ENCODE peak calls at places on chromosomes 4 and X, in nine cellular contexts. W is mucosa of descending colon, S is OCI-LY7, U is colonic mucosa, O is brain microvascular endothelial cell, P is cardiac fibroblast, C is Peyer's patch, H is tibial nerve, Y is cardiac muscle cell. G is an unnamed sample.

GRCh38 chr4:153603258-153603657 is 80.8 kb upstream of the TLR2 start:
- DNase-seq in W (no peak), S (no peak), U (no peak), O (no peak), P (no peak), C (no peak), H (no peak), Y (no peak), G (no peak)

GRCh38 chr4:8286719-8287355 is 17.3 kb downstream of the HTRA3 start:
- DNase-seq in W (no peak), S (no peak), U (no peak), O (no peak), P (no peak), C (no peak), H (no peak), Y (no peak), G (no peak)

GRCh38 chr4:109177411-109177810 is 125.0 kb downstream of the COL25A1 start:
- DNase-seq in W (no peak), S (no peak), U (no peak), O (no peak), P (no peak), C (no peak), H (no peak), Y (no peak), G (no peak)

GRCh38 chr4:6296026-6296425 is 26.4 kb downstream of the WFS1 start:
- DNase-seq in W (no peak), S (no peak), U (no peak), O (no peak), P (no peak), C (no peak), H (no peak), Y (no peak), G (no peak)

GRCh38 chr4:94892051-94892450 is 134.3 kb downstream of the BMPR1B start:
- DNase-seq in W (no peak), S (no peak), U (no peak), O (peak), P (no peak), C (no peak), H (no peak), Y (no peak), G (no peak)

GRCh38 chrX:35150642-35151239 is 208.1 kb downstream of the FAM47B start:
- DNase-seq in W (no peak), S (no peak), U (no peak), O (no peak), P (no peak), C (no peak), H (no peak), Y (no peak), G (no peak)

GRCh38 chr4:6929735-6930464 is 20.3 kb downstream of the TBC1D14 start:
- DNase-seq in W (peak), S (no peak), U (peak), O (no peak), P (no peak), C (no peak), H (no peak), Y (no peak), G (no peak)

GRCh38 chr4:122764071-122764807 is 31.7 kb downstream of the BBS12 start:
- DNase-seq in W (no peak), S (no peak), U (no peak), O (no peak), P (peak), C (no peak), H (no peak), Y (no peak), G (no peak)

GRCh38 chrX:15269120-15269519 is 763 bp downstream of the ASB9 start:
- DNase-seq in W (no peak), S (no peak), U (no peak), O (no peak), P (no peak), C (no peak), H (no peak), Y (no peak), G (no peak)

GRCh38 chr4:149296503-149296902 is 519.1 kb downstream of the IQCM start:
- DNase-seq in W (no peak), S (no peak), U (no peak), O (no peak), P (peak), C (no peak), H (no peak), Y (peak), G (peak)

GRCh38 chrX:77431227-77431626 is 16.0 kb upstream of the FGF16 start:
- DNase-seq in W (peak), S (peak), U (no peak), O (no peak), P (peak), C (no peak), H (no peak), Y (no peak), G (peak)

GRCh38 chrX:21675931-21676330 is 17.8 kb upstream of the KLHL34 start:
- DNase-seq in W (no peak), S (no peak), U (no peak), O (no peak), P (no peak), C (no peak), H (no peak), Y (no peak), G (peak)

GRCh38 chrX:45775462-45775861 is 574.8 kb upstream of the DIPK2B start:
- DNase-seq in W (no peak), S (no peak), U (no peak), O (no peak), P (peak), C (no peak), H (no peak), Y (no peak), G (peak)

GRCh38 chrX:107827852-107828251 is 2.2 kb downstream of the MID2 start:
- DNase-seq in W (no peak), S (no peak), U (no peak), O (no peak), P (no peak), C (no peak), H (no peak), Y (no peak), G (no peak)

GRCh38 chr4:52852041-52852440 is 10.1 kb upstream of the RASL11B start:
- DNase-seq in W (no peak), S (no peak), U (no peak), O (no peak), P (no peak), C (no peak), H (no peak), Y (no peak), G (no peak)

GRCh38 chr4:100421356-100421978 is 96.4 kb downstream of the EMCN start:
- DNase-seq in W (no peak), S (peak), U (no peak), O (peak), P (peak), C (no peak), H (no peak), Y (peak), G (peak)

GRCh38 chr4:133594246-133595207 is 445.4 kb downstream of the PCDH10 start:
- DNase-seq in W (no peak), S (no peak), U (no peak), O (no peak), P (peak), C (no peak), H (no peak), Y (no peak), G (peak)

GRCh38 chrX:135974279-135974856 is 580 bp upstream of the MMGT1 start:
- DNase-seq in W (peak), S (peak), U (peak), O (no peak), P (peak), C (peak), H (peak), Y (peak), G (peak)

GRCh38 chr4:37609621-37610020 is 76.6 kb downstream of the RELL1 start:
- DNase-seq in W (no peak), S (no peak), U (no peak), O (no peak), P (no peak), C (no peak), H (no peak), Y (no peak), G (no peak)

GRCh38 chr4:81919238-81919637 is 447.5 kb upstream of the RASGEF1B start:
- DNase-seq in W (peak), S (peak), U (no peak), O (peak), P (peak), C (no peak), H (no peak), Y (peak), G (peak)

GRCh38 chr4:21879187-21879586 is 69.4 kb downstream of the KCNIP4 start:
- DNase-seq in W (no peak), S (no peak), U (no peak), O (peak), P (peak), C (no peak), H (no peak), Y (no peak), G (peak)

GRCh38 chrX:9880912-9881311 is 86.2 kb upstream of the CLDN34 start:
- DNase-seq in W (no peak), S (no peak), U (no peak), O (no peak), P (no peak), C (no peak), H (no peak), Y (peak), G (no peak)

GRCh38 chrX:9888953-9889470 is 78.1 kb upstream of the CLDN34 start:
- DNase-seq in W (no peak), S (no peak), U (no peak), O (no peak), P (no peak), C (no peak), H (no peak), Y (no peak), G (no peak)

GRCh38 chrX:9884031-9884779 is 83.0 kb upstream of the CLDN34 start:
- DNase-seq in W (no peak), S (no peak), U (no peak), O (no peak), P (no peak), C (no peak), H (no peak), Y (peak), G (no peak)

GRCh38 chrX:9882669-9883446 is 84.3 kb upstream of the CLDN34 start:
- DNase-seq in W (no peak), S (peak), U (no peak), O (peak), P (peak), C (no peak), H (no peak), Y (peak), G (no peak)

GRCh38 chrX:9885150-9885549 is 82.0 kb upstream of the CLDN34 start:
- DNase-seq in W (peak), S (peak), U (peak), O (peak), P (peak), C (peak), H (no peak), Y (peak), G (peak)
- TF ChIP-seq CTCF in W (no peak), S (peak), U (peak), O (peak), P (peak), C (peak), H (peak), Y (peak), G (peak)

DNA sequence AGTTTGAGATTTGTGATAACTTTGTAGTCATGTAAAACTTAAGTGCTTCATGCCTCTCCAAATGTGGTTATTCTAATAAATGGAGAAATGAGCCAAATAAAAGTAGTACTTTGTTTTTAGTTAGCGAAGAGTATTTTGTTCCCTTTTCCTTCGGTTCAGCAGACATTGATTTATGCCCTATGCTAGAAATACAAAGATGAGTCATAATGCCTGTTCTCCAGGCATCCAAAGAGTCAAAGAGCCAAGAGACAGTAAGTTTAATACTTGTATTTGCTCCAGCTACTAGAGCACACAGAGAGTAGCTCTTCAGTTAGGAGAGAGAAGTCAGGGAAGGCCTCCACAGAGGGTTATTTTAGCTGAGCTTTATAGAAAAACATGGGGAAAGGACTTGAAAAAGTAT is 38.8 kb downstream of the PLAC8 start:
- DNase-seq in W (no peak), S (no peak), U (no peak), O (no peak), P (peak), C (no peak), H (no peak), Y (no peak), G (no peak)
- H3K4me3 ChIP-seq in W (no peak), S (no peak), U (no peak), O (no peak), P (no peak), C (no peak), H (no peak), Y (no peak), G (no peak)

DNA sequence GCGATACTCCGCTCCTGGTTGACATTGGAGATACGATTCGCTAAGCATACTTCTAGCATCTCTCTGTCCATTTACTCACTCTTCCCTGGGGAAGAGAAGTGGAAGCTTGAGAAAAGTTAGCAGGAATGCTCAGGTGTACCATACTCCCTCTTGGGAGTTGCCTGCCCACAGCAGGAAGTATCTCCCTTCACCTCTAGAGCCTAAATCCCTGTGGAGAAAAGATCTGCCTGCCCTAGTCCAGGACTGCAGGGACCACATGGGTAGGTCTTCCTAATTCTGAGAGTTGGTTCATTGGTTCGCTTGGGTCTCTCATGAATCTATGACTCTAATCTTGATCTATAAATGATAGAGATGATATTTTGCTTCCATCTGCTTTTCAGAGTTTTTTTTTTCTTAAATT is 26.3 kb upstream of the MAPK10 start:
- DNase-seq in W (no peak), S (no peak), U (no peak), O (no peak), P (no peak), C (no peak), H (no peak), Y (no peak), G (peak)
- TF ChIP-seq CTCF in W (no peak), S (no peak), U (no peak), O (no peak), P (no peak), C (no peak), H (no peak), Y (no peak), G (no peak)

DNA sequence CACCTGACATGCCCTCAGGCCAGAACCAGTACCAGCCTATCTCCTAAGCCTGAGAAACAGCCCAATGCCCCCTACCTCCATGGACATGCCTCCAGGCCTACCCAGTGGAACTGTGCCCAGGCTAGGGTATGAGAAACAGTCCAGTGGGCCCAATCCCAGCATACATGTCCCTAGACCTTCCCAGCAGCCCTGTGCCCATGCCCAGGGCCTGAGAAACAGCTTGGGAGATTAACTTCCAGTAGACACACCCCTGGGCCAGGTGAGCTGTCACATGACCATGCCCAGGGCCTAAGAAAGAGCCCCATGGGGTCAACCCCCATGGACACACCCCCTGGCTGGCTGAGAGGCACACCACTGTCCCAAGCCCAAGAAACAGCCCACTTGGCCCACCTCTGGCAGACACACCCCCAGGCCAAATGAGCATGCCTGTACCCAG is 78.8 kb downstream of the CBR4 start:
- DNase-seq in W (no peak), S (no peak), U (no peak), O (no peak), P (no peak), C (no peak), H (no peak), Y (no peak), G (no peak)
- H3K4me3 ChIP-seq in W (no peak), S (no peak), U (no peak), O (no peak), P (no peak), C (no peak), H (no peak), Y (no peak), G (no peak)

GRCh38 chr4:184284742-184285141 is 67.1 kb upstream of the ENPP6 start:
- DNase-seq in W (no peak), S (peak), U (no peak), O (no peak), P (no peak), C (no peak), H (no peak), Y (no peak), G (no peak)

GRCh38 chr4:184286346-184286745 is 68.7 kb upstream of the ENPP6 start:
- DNase-seq in W (no peak), S (no peak), U (no peak), O (no peak), P (peak), C (no peak), H (no peak), Y (no peak), G (no peak)

GRCh38 chr4:184289179-184289535 is 71.5 kb upstream of the ENPP6 start:
- DNase-seq in W (no peak), S (no peak), U (no peak), O (no peak), P (no peak), C (no peak), H (no peak), Y (no peak), G (no peak)

GRCh38 chr4:184288451-184289178 is 70.9 kb upstream of the ENPP6 start:
- DNase-seq in W (peak), S (peak), U (peak), O (no peak), P (no peak), C (no peak), H (no peak), Y (no peak), G (no peak)

DNA sequence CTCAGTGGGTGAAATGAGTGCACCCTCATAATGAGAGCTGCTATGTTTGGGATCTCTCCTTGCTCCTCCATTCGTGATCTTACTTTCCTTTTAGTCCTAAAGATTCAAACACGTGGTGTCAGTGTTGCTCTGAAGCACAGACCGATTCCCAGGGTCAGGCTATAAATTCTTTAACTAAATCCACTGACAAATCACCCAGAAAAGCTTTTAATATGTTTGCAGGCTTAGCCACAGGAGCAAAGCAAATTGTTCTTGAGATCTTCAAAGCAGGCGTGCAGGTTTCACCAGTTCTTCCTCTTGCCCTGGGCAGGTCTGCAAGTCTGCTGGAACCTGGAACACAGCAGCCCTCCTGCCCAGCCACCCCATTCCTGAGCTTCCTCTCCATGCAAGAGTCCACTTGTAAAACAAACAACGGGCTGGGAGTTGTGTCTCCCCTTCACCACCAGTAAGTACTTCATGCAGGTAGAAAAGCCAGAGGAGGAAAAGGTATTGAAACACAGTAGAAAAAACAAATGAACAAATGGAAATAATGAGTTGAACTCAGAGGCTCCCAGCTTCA is 70.1 kb upstream of the ENPP6 start:
- DNase-seq in W (peak), S (peak), U (peak), O (peak), P (peak), C (no peak), H (no peak), Y (no peak), G (peak)
- TF ChIP-seq CTCF in W (no peak), S (peak), U (peak), O (peak), P (no peak), C (peak), H (no peak), Y (peak), G (peak)

GRCh38 chrX:140501321-140501720 is 3.5 kb downstream of the SOX3 start:
- DNase-seq in W (no peak), S (no peak), U (no peak), O (no peak), P (no peak), C (no peak), H (no peak), Y (no peak), G (peak)
- H3K4me3 ChIP-seq in W (no peak), S (no peak), U (no peak), O (no peak), P (no peak), C (no peak), H (no peak), Y (no peak), G (peak)

GRCh38 chrX:39896951-39897740 is 200.6 kb downstream of the BCOR start:
- DNase-seq in W (no peak), S (no peak), U (no peak), O (peak), P (peak), C (no peak), H (no peak), Y (peak), G (peak)

GRCh38 chrX:39899059-39899458 is 198.7 kb downstream of the BCOR start:
- DNase-seq in W (no peak), S (no peak), U (no peak), O (no peak), P (no peak), C (no peak), H (no peak), Y (no peak), G (no peak)

GRCh38 chrX:39895228-39896110 is 202.3 kb downstream of the BCOR start:
- DNase-seq in W (peak), S (no peak), U (peak), O (no peak), P (no peak), C (no peak), H (no peak), Y (no peak), G (no peak)

GRCh38 chrX:39898147-39898546 is 199.6 kb downstream of the BCOR start:
- DNase-seq in W (no peak), S (no peak), U (no peak), O (no peak), P (no peak), C (no peak), H (no peak), Y (no peak), G (no peak)

DNA sequence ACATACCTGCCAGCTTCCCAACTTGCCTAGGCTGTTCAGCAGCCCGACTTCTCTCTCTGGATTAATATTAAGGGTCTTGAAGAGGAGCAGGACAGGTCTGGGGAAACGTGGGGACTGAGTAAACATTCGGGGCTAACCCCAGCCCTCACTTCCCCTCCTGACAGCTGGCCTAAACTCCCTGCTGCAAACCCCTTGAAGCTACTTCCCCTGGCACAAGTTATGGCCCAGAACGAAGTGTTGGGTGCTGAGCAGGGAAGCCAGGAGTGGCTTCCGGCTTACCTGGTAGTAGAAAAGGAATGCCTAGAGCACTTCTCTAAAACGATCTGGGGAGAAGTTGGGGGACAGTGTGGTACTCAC is 200.0 kb downstream of the BCOR start:
- DNase-seq in W (no peak), S (no peak), U (no peak), O (no peak), P (no peak), C (no peak), H (no peak), Y (no peak), G (no peak)
- TF ChIP-seq CTCF in W (no peak), S (no peak), U (no peak), O (no peak), P (no peak), C (no peak), H (no peak), Y (no peak), G (no peak)

GRCh38 chr4:144649646-144650045 is 3.7 kb downstream of the HHIP start:
- DNase-seq in W (no peak), S (no peak), U (no peak), O (no peak), P (no peak), C (no peak), H (no peak), Y (no peak), G (peak)
- H3K4me3 ChIP-seq in W (no peak), S (no peak), U (no peak), O (peak), P (peak), C (no peak), H (no peak), Y (no peak), G (peak)

G was measured in GM23338.